ENCODE peak calls at places on chromosomes 6 and 20, in four cellular contexts. Y, B, C and O are unnamed samples. For H3K9me1, the result is how much of the 10 kb centered on the place peaks cover.

GRCh38 chr6:70375166-70375565 is 38.1 kb upstream of the FAM135A start:
- DNase-seq in B (no peak), Y (peak), C (no peak), O (no peak)

GRCh38 chr6:169665289-169665688 is 36.5 kb downstream of the WDR27 start:
- DNase-seq in C (no peak), B (no peak), Y (no peak), O (no peak)

GRCh38 chr6:14381225-14381887 is 263.8 kb downstream of the CD83 start:
- DNase-seq in B (no peak), Y (no peak), C (no peak), O (no peak)

GRCh38 chr6:78513856-78514255 is 353.5 kb upstream of the IRAK1BP1 start:
- DNase-seq in Y (no peak), C (no peak), B (no peak), O (no peak)

GRCh38 chr20:49353348-49353747 is 75.5 kb upstream of the ZNFX1 start:
- DNase-seq in Y (no peak), B (no peak), C (no peak), O (no peak)

GRCh38 chr20:6169251-6169650 is 46.4 kb upstream of the FERMT1 start:
- DNase-seq in Y (peak), C (no peak), B (no peak), O (no peak)

GRCh38 chr6:125747589-125748533 is 1.6 kb upstream of the HEY2 start:
- DNase-seq in C (peak), B (no peak), Y (no peak), O (peak)

GRCh38 chr6:105628156-105628860 is 225.4 kb upstream of the PREP start:
- DNase-seq in C (no peak), B (no peak), Y (no peak), O (no peak)

GRCh38 chr20:46023148-46023484 is 5.9 kb upstream of the SLC12A5 start:
- DNase-seq in Y (no peak), C (no peak), B (no peak), O (no peak)

GRCh38 chr20:64106435-64106961 is 867 bp downstream of the NPBWR2 start:
- DNase-seq in C (no peak), Y (no peak), B (no peak), O (no peak)

GRCh38 chr20:41365785-41366545 is 653 bp downstream of the EMILIN3 start:
- DNase-seq in Y (no peak), C (no peak), B (no peak), O (no peak)

GRCh38 chr20:48846516-48847492 is 19.0 kb upstream of the PREX1 start:
- DNase-seq in Y (no peak), C (no peak), B (peak), O (no peak)

GRCh38 chr20:59074456-59074855 is 31.9 kb upstream of the PRELID3B start:
- DNase-seq in B (no peak), Y (peak), C (no peak), O (no peak)

GRCh38 chr20:59078231-59078630 is 35.6 kb upstream of the PRELID3B start:
- DNase-seq in C (no peak), Y (no peak), B (no peak), O (no peak)

GRCh38 chr20:59075934-59076508 is 33.4 kb upstream of the PRELID3B start:
- DNase-seq in Y (no peak), B (no peak), C (no peak), O (no peak)

GRCh38 chr20:59081036-59081435 is 38.5 kb upstream of the PRELID3B start:
- DNase-seq in B (peak), C (no peak), Y (no peak), O (no peak)

DNA sequence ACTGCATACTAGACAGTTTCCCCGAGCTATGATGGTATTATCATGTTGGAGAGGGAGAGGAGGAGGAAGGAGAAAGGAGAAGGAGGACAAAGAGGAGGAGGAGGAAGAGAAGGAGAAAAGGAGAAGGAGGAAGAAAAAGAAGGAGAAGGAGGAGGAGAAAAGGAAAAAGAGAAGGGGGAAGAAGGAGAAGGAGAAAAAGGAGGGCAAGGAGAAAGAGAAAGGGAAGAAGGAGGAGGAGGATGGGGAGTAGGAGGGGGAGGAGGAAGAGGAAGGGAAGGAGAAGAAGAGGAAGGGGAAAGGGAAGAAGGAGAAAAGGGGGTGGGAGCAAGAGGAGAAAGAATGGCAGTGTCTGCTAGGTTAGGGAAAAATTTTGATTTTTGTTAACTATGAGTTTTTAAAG is 35.1 kb upstream of the PRELID3B start:
- DNase-seq in C (no peak), Y (no peak), B (no peak), O (no peak)
- H3K9me1 ChIP-seq in C (under half), Y (under half), B (under half), O (under half)

GRCh38 chr6:138420356-138420755 is 16.3 kb downstream of the HEBP2 start:
- DNase-seq in C (no peak), Y (no peak), B (no peak), O (no peak)

GRCh38 chr6:138419766-138420165 is 15.7 kb downstream of the HEBP2 start:
- DNase-seq in B (no peak), C (no peak), Y (no peak), O (no peak)

GRCh38 chr6:138422861-138423260 is 18.8 kb downstream of the HEBP2 start:
- DNase-seq in B (peak), Y (no peak), C (no peak), O (no peak)

GRCh38 chr6:138421608-138422007 is 17.6 kb downstream of the HEBP2 start:
- DNase-seq in C (no peak), B (no peak), Y (no peak), O (no peak)

DNA sequence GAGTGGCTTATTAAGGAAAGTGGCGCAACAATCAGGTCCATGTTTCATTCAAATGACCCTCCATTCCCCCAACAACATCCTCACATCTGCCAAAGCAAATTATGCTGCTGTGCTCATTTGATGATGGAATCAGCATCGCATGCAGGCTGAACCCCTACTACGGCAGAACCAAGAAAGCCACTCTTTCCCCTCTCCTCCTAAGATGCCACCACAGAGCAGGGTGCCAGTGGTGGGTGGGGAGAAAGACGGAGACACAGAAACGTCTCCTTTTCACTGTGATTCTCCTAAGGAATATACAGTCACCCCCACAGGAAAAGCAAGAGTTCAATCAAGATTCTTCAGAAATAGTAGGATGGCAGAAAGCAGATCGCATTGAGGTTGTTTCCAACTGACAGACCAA is 17.1 kb downstream of the HEBP2 start:
- DNase-seq in Y (no peak), B (no peak), C (no peak), O (no peak)
- H3K9me1 ChIP-seq in Y (under half), B (under half), C (under half), O (under half)

DNA sequence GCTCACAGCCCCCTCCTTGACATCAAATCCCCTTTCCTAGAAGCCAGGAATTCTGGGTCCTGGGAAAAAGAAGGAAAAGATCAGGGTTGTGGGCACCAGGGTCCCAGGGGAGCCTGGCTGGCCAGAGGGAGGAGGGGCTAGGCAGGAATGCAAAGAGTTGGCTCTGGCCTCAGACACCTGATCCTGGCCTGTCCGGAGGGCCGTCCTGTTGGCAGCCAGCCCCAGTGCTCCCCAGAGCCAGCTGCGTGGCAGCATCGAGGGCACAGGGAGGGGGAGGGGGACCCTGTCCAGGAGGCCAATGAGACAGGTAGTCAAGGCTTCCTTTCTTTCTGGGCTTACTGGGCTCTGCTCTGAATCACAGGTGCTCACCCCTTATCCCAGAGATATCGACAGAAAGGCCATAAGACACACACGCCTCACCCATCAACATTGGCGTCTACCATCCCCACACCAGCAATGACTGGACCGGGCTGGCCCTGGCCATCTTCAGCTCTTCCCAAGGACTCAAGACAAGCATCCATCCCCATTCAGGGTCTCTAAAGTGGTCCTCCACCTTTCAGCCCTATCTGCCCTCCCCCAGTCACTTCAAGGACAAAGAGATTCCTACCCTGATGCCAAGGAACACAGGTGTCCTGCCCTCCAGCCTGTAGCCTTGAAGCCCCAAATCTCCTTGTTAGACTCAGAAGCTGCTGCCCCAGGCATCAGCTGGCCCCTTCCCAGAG is 723 bp downstream of the COL11A2 start:
- DNase-seq in Y (no peak), B (no peak), C (no peak), O (no peak)
- H3K9me1 ChIP-seq in Y (under half), B (under half), C (under half), O (under half)

DNA sequence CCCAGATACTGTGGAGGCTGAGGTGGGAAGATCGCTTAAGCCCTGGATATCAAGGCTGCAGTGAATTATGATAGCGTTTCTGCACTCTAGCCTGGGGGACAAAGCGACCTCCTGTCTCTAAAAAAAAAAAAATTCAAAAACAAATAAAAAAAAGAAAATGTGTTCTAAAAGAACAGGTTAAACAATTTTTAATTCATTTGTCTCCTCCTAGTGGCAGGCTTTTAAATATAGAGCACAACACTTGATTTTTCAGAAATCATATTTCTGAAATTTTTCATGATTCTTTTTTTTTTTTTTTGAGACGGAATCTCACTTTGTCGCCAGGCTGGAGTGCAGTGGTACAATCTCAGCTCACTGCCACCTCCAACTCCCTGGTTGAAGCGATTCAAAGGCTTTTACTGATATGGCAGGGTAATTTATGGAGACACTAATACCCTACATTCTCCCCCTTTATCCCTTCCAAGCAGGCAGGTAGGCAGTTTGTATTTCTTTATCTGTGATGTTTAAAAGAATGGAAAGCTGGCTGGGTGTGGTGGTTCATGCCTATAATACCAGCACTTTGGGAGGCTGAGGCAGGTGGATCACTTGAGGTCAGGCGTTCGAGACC is 8.7 kb upstream of the GTF3C6 start:
- DNase-seq in B (peak), C (no peak), Y (peak), O (no peak)
- H3K9me1 ChIP-seq in B (under half), C (under half), Y (under half), O (under half)

GRCh38 chr6:1758076-1758679 is 148.5 kb downstream of the FOXC1 start:
- DNase-seq in C (no peak), Y (peak), B (no peak), O (no peak)
- H3K9me1 ChIP-seq in C (under half), Y (under half), B (under half), O (under half)

GRCh38 chr6:85464260-85464644 is 14.4 kb downstream of the NT5E start:
- DNase-seq in C (no peak), B (peak), Y (peak), O (no peak)
- H3K9me1 ChIP-seq in C (under half), B (under half), Y (under half), O (under half)

GRCh38 chr20:61254881-61255589 is 3.0 kb downstream of the CDH4 start:
- DNase-seq in B (no peak), Y (peak), C (peak), O (no peak)

GRCh38 chr20:61253640-61254511 is 1.8 kb downstream of the CDH4 start:
- DNase-seq in C (no peak), B (no peak), Y (peak), O (no peak)

GRCh38 chr20:61256819-61257218 is 4.8 kb downstream of the CDH4 start:
- DNase-seq in B (no peak), Y (no peak), C (no peak), O (no peak)

GRCh38 chr20:61257596-61257995 is 5.5 kb downstream of the CDH4 start:
- DNase-seq in B (no peak), Y (no peak), C (no peak), O (no peak)

DNA sequence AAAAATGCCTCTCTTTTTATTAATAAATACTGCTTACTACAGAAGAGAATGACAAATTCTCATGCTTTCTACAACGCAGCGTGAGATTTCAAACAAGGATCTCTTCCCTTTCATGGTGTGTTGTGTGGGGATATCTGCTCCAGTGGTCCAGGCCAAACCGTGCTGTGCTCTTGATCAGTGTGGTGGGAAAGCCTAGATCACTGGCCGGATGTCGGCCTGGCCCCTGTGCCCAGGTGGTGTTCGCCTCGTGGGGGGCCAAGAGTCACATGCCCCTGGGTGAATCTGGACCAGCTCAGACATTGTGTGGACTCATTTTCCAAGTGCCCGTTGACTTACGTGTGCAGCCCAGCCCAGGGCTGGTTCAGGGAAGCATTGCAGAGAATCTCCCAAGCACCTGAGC is 4.3 kb downstream of the CDH4 start:
- DNase-seq in Y (no peak), B (no peak), C (no peak), O (no peak)
- H3K9me1 ChIP-seq in Y (under half), B (under half), C (under half), O (under half)

GRCh38 chr20:33217052-33217451 is at the start of gene BPIFA3:
- DNase-seq in B (no peak), Y (no peak), C (no peak), O (no peak)
- H3K9me1 ChIP-seq in B (under half), Y (under half), C (under half), O (under half)